ENCODE peak calls at places on chromosomes 1 and 21, in four cellular contexts. J is fibroblast of the aortic adventitia, D is pancreas, U is stromal cell of bone marrow. N is an unnamed sample.

GRCh38 chr1:110425611-110426152 is 18.2 kb upstream of the LAMTOR5 start:
- DNase-seq in J (no peak), D (no peak), U (no peak), N (no peak)

GRCh38 chr1:85611856-85612255 is 31.3 kb downstream of the CCN1 start:
- DNase-seq in J (peak; percentile 100), D (peak; percentile 62), U (peak; percentile 95), N (peak; percentile 100)

GRCh38 chr1:4598561-4598960 is 55.8 kb upstream of the AJAP1 start:
- DNase-seq in J (no peak), D (no peak), U (no peak), N (no peak)

GRCh38 chr1:16072616-16073484 is 601 bp downstream of the FAM131C start:
- DNase-seq in J (no peak), D (no peak), U (no peak), N (no peak)

GRCh38 chr1:26786437-26787380 is 1.0 kb upstream of the PIGV start:
- DNase-seq in J (peak; percentile 93), D (peak; percentile 50), U (peak; percentile 73), N (peak; percentile 89)

GRCh38 chr1:44810101-44810761 is 1.9 kb downstream of the BTBD19 start:
- DNase-seq in J (no peak), D (peak; percentile 68), U (no peak), N (peak; percentile 64)

GRCh38 chr1:25771246-25772114 is 28.5 kb upstream of the SELENON start:
- DNase-seq in J (no peak), D (peak; percentile 85), U (no peak), N (no peak)

GRCh38 chr1:31815752-31816484 is at the start of gene SPOCD1:
- DNase-seq in J (peak; percentile 76), D (peak; percentile 70), U (peak; percentile 66), N (peak; percentile 86)

GRCh38 chr1:214552174-214552608 is 789 bp upstream of the PTPN14 start:
- DNase-seq in J (peak; percentile 81), D (peak; percentile 64), U (peak; percentile 62), N (peak; percentile 46)

GRCh38 chr1:190353538-190354101 is 124.0 kb downstream of the BRINP3 start:
- DNase-seq in J (peak; percentile 11), D (no peak), U (no peak), N (no peak)

GRCh38 chr21:31298618-31299269 is 45.3 kb downstream of the TIAM1 start:
- DNase-seq in J (peak; percentile 18), D (no peak), U (peak; percentile 18), N (no peak)

GRCh38 chr1:112444269-112444668 is 48.3 kb downstream of the CTTNBP2NL start:
- DNase-seq in J (peak; percentile 46), D (no peak), U (peak; percentile 37), N (peak; percentile 48)

GRCh38 chr1:21573971-21574458 is 64.8 kb downstream of the ALPL start:
- DNase-seq in J (peak; percentile 95), D (peak; percentile 61), U (peak; percentile 40), N (peak; percentile 90)

GRCh38 chr1:236140705-236141446 is 1.5 kb upstream of the GPR137B start:
- DNase-seq in J (no peak), D (no peak), U (no peak), N (no peak)

GRCh38 chr1:177270863-177271262 is 100.1 kb downstream of the BRINP2 start:
- DNase-seq in J (no peak), D (no peak), U (no peak), N (no peak)